ENCODE peak calls at places on chromosomes 3 and 15, in ten cellular contexts. G is mucosa of descending colon; R is fibroblast of lung; W is colonic mucosa; L is breast epithelium; Q is brain microvascular endothelial cell; H is upper lobe of right lung; D is pancreas; Z is naive thymus-derived CD4-positive, alpha-beta T cell; X is heart right ventricle. T is an unnamed sample.

GRCh38 chr3:157317895-157318294 is 118.8 kb upstream of the PTX3 start:
- DNase-seq in G (no peak), R (no peak), W (no peak), L (no peak), Q (no peak), H (no peak), D (no peak), Z (no peak), X (no peak), T (no peak)

GRCh38 chr3:111850481-111850880 is 8.6 kb upstream of the PHLDB2 start:
- DNase-seq in G (no peak), R (peak; percentile 63), W (no peak), L (no peak), Q (no peak), H (no peak), D (no peak), Z (no peak), X (no peak), T (no peak)

GRCh38 chr3:24579008-24579407 is 84.4 kb upstream of the THRB start:
- DNase-seq in G (no peak), R (no peak), W (no peak), L (no peak), Q (no peak), H (no peak), D (no peak), Z (no peak), X (no peak), T (no peak)

GRCh38 chr3:170531557-170532335 is 54.1 kb downstream of the SLC7A14 start:
- DNase-seq in G (no peak), R (no peak), W (no peak), L (no peak), Q (no peak), H (no peak), D (no peak), Z (no peak), X (no peak), T (no peak)

GRCh38 chr15:66039117-66039860 is 170.0 kb downstream of the RAB11A start:
- DNase-seq in G (no peak), R (no peak), W (no peak), L (no peak), Q (no peak), H (no peak), D (no peak), Z (no peak), X (no peak), T (no peak)

GRCh38 chr15:88465633-88466219 is 1.5 kb downstream of the MRPL46 start:
- DNase-seq in G (no peak), R (peak; percentile 29), W (no peak), L (no peak), Q (peak; percentile 58), H (no peak), D (no peak), Z (no peak), X (no peak), T (no peak)

GRCh38 chr15:38547255-38547997 is 17.2 kb downstream of the RASGRP1 start:
- DNase-seq in G (no peak), R (peak; percentile 71), W (no peak), L (no peak), Q (peak; percentile 20), H (no peak), D (no peak), Z (no peak), X (no peak), T (no peak)

GRCh38 chr3:133514418-133514817 is 59.1 kb upstream of the CDV3 start:
- DNase-seq in G (no peak), R (no peak), W (no peak), L (no peak), Q (no peak), H (no peak), D (no peak), Z (no peak), X (no peak), T (no peak)

GRCh38 chr3:173066044-173066679 is 74.9 kb downstream of the SPATA16 start:
- DNase-seq in G (no peak), R (peak; percentile 89), W (peak; percentile 18), L (no peak), Q (peak; percentile 11), H (no peak), D (no peak), Z (no peak), X (peak; percentile 12), T (no peak)

GRCh38 chr3:159764211-159765024 is 224.2 kb upstream of the IL12A start:
- DNase-seq in G (peak; percentile 67), R (peak; percentile 77), W (peak; percentile 55), L (no peak), Q (peak; percentile 70), H (peak; percentile 80), D (no peak), Z (no peak), X (peak; percentile 67), T (peak; percentile 27)

GRCh38 chr3:189720746-189721426 is 89.7 kb downstream of the TP63 start:
- DNase-seq in G (no peak), R (no peak), W (no peak), L (no peak), Q (no peak), H (no peak), D (no peak), Z (no peak), X (no peak), T (no peak)

GRCh38 chr3:38579146-38579545 is 70.3 kb downstream of the SCN5A start:
- DNase-seq in G (no peak), R (peak; percentile 29), W (no peak), L (no peak), Q (peak; percentile 35), H (peak; percentile 54), D (peak; percentile 36), Z (no peak), X (peak; percentile 85), T (no peak)

GRCh38 chr3:126306397-126306796 is 50.8 kb downstream of the KLF15 start:
- DNase-seq in G (no peak), R (no peak), W (no peak), L (no peak), Q (no peak), H (no peak), D (no peak), Z (no peak), X (no peak), T (no peak)

GRCh38 chr3:143179603-143180002 is 60.0 kb downstream of the CHST2 start:
- DNase-seq in G (no peak), R (no peak), W (no peak), L (no peak), Q (no peak), H (no peak), D (no peak), Z (no peak), X (no peak), T (no peak)

GRCh38 chr3:186075931-186076567 is 32.8 kb downstream of the ETV5 start:
- DNase-seq in G (no peak), R (no peak), W (no peak), L (no peak), Q (no peak), H (no peak), D (no peak), Z (no peak), X (no peak), T (no peak)

GRCh38 chr3:114022145-114022544 is 34.2 kb downstream of the CCDC191 start:
- DNase-seq in G (no peak), R (peak; percentile 16), W (no peak), L (no peak), Q (no peak), H (no peak), D (no peak), Z (no peak), X (no peak), T (no peak)

GRCh38 chr3:30602946-30603345 is 3.5 kb upstream of the TGFBR2 start:
- DNase-seq in G (no peak), R (no peak), W (no peak), L (no peak), Q (no peak), H (no peak), D (no peak), Z (no peak), X (no peak), T (no peak)

GRCh38 chr15:84799511-84800187 is 17.5 kb upstream of the ALPK3 start:
- DNase-seq in G (no peak), R (no peak), W (no peak), L (no peak), Q (no peak), H (peak; percentile 28), D (no peak), Z (no peak), X (no peak), T (no peak)

GRCh38 chr15:84807228-84807627 is 9.9 kb upstream of the ALPK3 start:
- DNase-seq in G (no peak), R (no peak), W (no peak), L (no peak), Q (no peak), H (no peak), D (no peak), Z (no peak), X (no peak), T (no peak)

GRCh38 chr15:84800365-84800806 is 16.8 kb upstream of the ALPK3 start:
- DNase-seq in G (no peak), R (no peak), W (no peak), L (no peak), Q (no peak), H (no peak), D (no peak), Z (no peak), X (no peak), T (no peak)

GRCh38 chr15:84805221-84805620 is 11.9 kb upstream of the ALPK3 start:
- DNase-seq in G (no peak), R (no peak), W (no peak), L (no peak), Q (no peak), H (no peak), D (no peak), Z (no peak), X (no peak), T (no peak)

GRCh38 chr15:84804005-84804803 is 13.0 kb upstream of the ALPK3 start:
- DNase-seq in G (no peak), R (no peak), W (no peak), L (no peak), Q (no peak), H (peak; percentile 16), D (no peak), Z (no peak), X (no peak), T (no peak)
- H3K36me3 ChIP-seq in G (peaks cover 11% of the 10 kb centered on the region), R (peaks cover 15% of the 10 kb centered on the region), W (peaks cover 26% of the 10 kb centered on the region), L (peaks cover under 1% of the 10 kb centered on the region), Q (peaks cover 43% of the 10 kb centered on the region), H (peaks cover 57% of the 10 kb centered on the region), D (peaks cover 4% of the 10 kb centered on the region), Z (peaks cover 15% of the 10 kb centered on the region), X (peaks cover 87% of the 10 kb centered on the region), T (peaks cover 27% of the 10 kb centered on the region)

GRCh38 chr3:45922950-45923590 is 20.2 kb upstream of the CXCR6 start:
- DNase-seq in G (no peak), R (no peak), W (no peak), L (no peak), Q (no peak), H (no peak), D (no peak), Z (no peak), X (no peak), T (no peak)
- H3K36me3 ChIP-seq in G (peaks cover 6% of the 10 kb centered on the region), R (peaks cover 11% of the 10 kb centered on the region), W (no peaks in the 10 kb centered on the region), L (peaks cover 9% of the 10 kb centered on the region), Q (peaks cover 15% of the 10 kb centered on the region), H (peaks cover 83% of the 10 kb centered on the region), D (no peaks in the 10 kb centered on the region), Z (peaks cover 21% of the 10 kb centered on the region), X (peaks cover 100% of the 10 kb centered on the region), T (peaks cover 5% of the 10 kb centered on the region)

GRCh38 chr3:66452247-66453040 is 48.4 kb downstream of the LRIG1 start:
- DNase-seq in G (no peak), R (no peak), W (no peak), L (no peak), Q (no peak), H (no peak), D (no peak), Z (no peak), X (no peak), T (no peak)
- H3K36me3 ChIP-seq in G (no peaks in the 10 kb centered on the region), R (no peaks in the 10 kb centered on the region), W (no peaks in the 10 kb centered on the region), L (no peaks in the 10 kb centered on the region), Q (no peaks in the 10 kb centered on the region), H (peaks cover 12% of the 10 kb centered on the region), D (no peaks in the 10 kb centered on the region), Z (no peaks in the 10 kb centered on the region), X (peaks cover 13% of the 10 kb centered on the region), T (peaks cover under 1% of the 10 kb centered on the region)

GRCh38 chr3:195869413-195870001 is 38.8 kb downstream of the TNK2 start:
- DNase-seq in G (no peak), R (no peak), W (no peak), L (no peak), Q (no peak), H (no peak), D (no peak), Z (no peak), X (no peak), T (no peak)
- H3K36me3 ChIP-seq in G (no peaks in the 10 kb centered on the region), R (peaks cover 14% of the 10 kb centered on the region), W (no peaks in the 10 kb centered on the region), L (peaks cover 7% of the 10 kb centered on the region), Q (peaks cover 6% of the 10 kb centered on the region), H (peaks cover 13% of the 10 kb centered on the region), D (no peaks in the 10 kb centered on the region), Z (no peaks in the 10 kb centered on the region), X (peaks cover 72% of the 10 kb centered on the region), T (peaks cover 7% of the 10 kb centered on the region)

T was measured in GM06990.